ENCODE peak calls at places on chromosomes 6 and 20, in eight cellular contexts. V is endothelial cell; X is transverse colon; M is activated T-cell treated with anti-CD3 and anti-CD28 coated beads, Interleukin-2, amount 50 U/mL, for 72 hours; R is foreskin fibroblast; Z is activated CD4-positive, alpha-beta T cell treated with anti-CD3 and anti-CD28 coated beads for 36 hours; C is GM04503; P is A673. D is an unnamed sample.

GRCh38 chr6:13729891-13730290 is 18.3 kb upstream of the RANBP9 start:
- DNase-seq in V (no peak), X (no peak), M (no peak), R (no peak), Z (no peak), C (peak; percentile 39), P (no peak), D (no peak)

GRCh38 chr6:137731600-137731959 is 135.5 kb upstream of the TNFAIP3 start:
- DNase-seq in V (no peak), X (no peak), M (no peak), R (no peak), Z (no peak), C (no peak), P (no peak), D (no peak)

GRCh38 chr6:158222066-158222465 is 53.9 kb downstream of the GTF2H5 start:
- DNase-seq in V (no peak), X (no peak), M (no peak), R (no peak), Z (no peak), C (no peak), P (peak; percentile 43), D (no peak)

GRCh38 chr6:133951881-133952814 is 876 bp upstream of the TBPL1 start:
- DNase-seq in V (peak; percentile 61), X (peak; percentile 55), M (peak; percentile 30), R (peak; percentile 66), Z (peak; percentile 54), C (peak; percentile 50), P (peak; percentile 69), D (peak; percentile 47)

GRCh38 chr6:55445648-55446204 is 118.5 kb downstream of the GFRAL start:
- DNase-seq in V (peak; percentile 6), X (no peak), M (no peak), R (peak; percentile 14), Z (no peak), C (no peak), P (peak; percentile 56), D (no peak)

GRCh38 chr6:157629220-157629619 is 193.8 kb upstream of the SNX9 start:
- DNase-seq in V (no peak), X (no peak), M (no peak), R (no peak), Z (peak; percentile 20), C (no peak), P (no peak), D (no peak)

GRCh38 chr6:149012040-149012545 is 265.3 kb downstream of the UST start:
- DNase-seq in V (no peak), X (no peak), M (no peak), R (peak; percentile 98), Z (no peak), C (peak; percentile 98), P (peak; percentile 56), D (no peak)

GRCh38 chr20:17633221-17633849 is 48.7 kb downstream of the RRBP1 start:
- DNase-seq in V (no peak), X (no peak), M (no peak), R (no peak), Z (no peak), C (no peak), P (no peak), D (no peak)

GRCh38 chr6:45423111-45423900 is 45.6 kb upstream of the SUPT3H start:
- DNase-seq in V (peak; percentile 50), X (peak; percentile 33), M (peak; percentile 46), R (peak; percentile 42), Z (peak; percentile 62), C (no peak), P (peak; percentile 37), D (no peak)

GRCh38 chr6:136775548-136775947 is 16.7 kb downstream of the MAP3K5 start:
- DNase-seq in V (no peak), X (no peak), M (no peak), R (no peak), Z (no peak), C (peak; percentile 55), P (no peak), D (no peak)

GRCh38 chr6:148358196-148358785 is 15.7 kb downstream of the SASH1 start:
- DNase-seq in V (no peak), X (no peak), M (no peak), R (peak; percentile 37), Z (no peak), C (peak; percentile 52), P (peak; percentile 89), D (no peak)

GRCh38 chr6:33575211-33575610 is 4.9 kb downstream of the BAK1 start:
- DNase-seq in V (no peak), X (no peak), M (no peak), R (no peak), Z (no peak), C (no peak), P (no peak), D (no peak)

GRCh38 chr6:169831450-169832246 is 80.2 kb downstream of the ERMARD start:
- DNase-seq in V (peak; percentile 94), X (peak; percentile 72), M (peak; percentile 69), R (peak; percentile 32), Z (peak; percentile 85), C (peak; percentile 1), P (peak; percentile 90), D (peak; percentile 72)

GRCh38 chr6:80223743-80224212 is 117.3 kb downstream of the BCKDHB start:
- DNase-seq in V (no peak), X (no peak), M (no peak), R (peak; percentile 26), Z (no peak), C (peak; percentile 95), P (no peak), D (no peak)

GRCh38 chr6:3808759-3809514 is 40.2 kb upstream of the FAM50B start:
- DNase-seq in V (no peak), X (peak; percentile 22), M (no peak), R (peak; percentile 93), Z (no peak), C (peak; percentile 73), P (no peak), D (peak; percentile 61)

GRCh38 chr20:38927902-38928578 is 1.8 kb downstream of the FAM83D start:
- DNase-seq in V (no peak), X (peak; percentile 51), M (no peak), R (no peak), Z (no peak), C (no peak), P (no peak), D (peak; percentile 57)

GRCh38 chr6:32692019-32692418 is 25.6 kb upstream of the HLA-DQB1 start:
- DNase-seq in V (peak; percentile 16), X (peak; percentile 54), M (peak; percentile 63), R (no peak), Z (peak; percentile 80), C (no peak), P (peak; percentile 22), D (peak; percentile 84)

GRCh38 chr6:108735991-108736345 is 112.3 kb upstream of the ARMC2 start:
- DNase-seq in V (no peak), X (peak; percentile 49), M (no peak), R (no peak), Z (no peak), C (no peak), P (no peak), D (peak; percentile 91)

GRCh38 chr6:85404497-85405174 is 45.2 kb upstream of the NT5E start:
- DNase-seq in V (no peak), X (peak; percentile 60), M (no peak), R (peak; percentile 96), Z (no peak), C (peak; percentile 88), P (peak; percentile 94), D (peak; percentile 50)

GRCh38 chr6:40244684-40245083 is 310.4 kb upstream of the MOCS1 start:
- DNase-seq in V (no peak), X (no peak), M (no peak), R (no peak), Z (no peak), C (no peak), P (no peak), D (no peak)

GRCh38 chr6:90650041-90650948 is 63.4 kb upstream of the MAP3K7 start:
- DNase-seq in V (no peak), X (no peak), M (no peak), R (no peak), Z (no peak), C (no peak), P (no peak), D (no peak)

GRCh38 chr6:131366223-131366622 is 206.8 kb upstream of the ARG1 start:
- DNase-seq in V (no peak), X (no peak), M (no peak), R (no peak), Z (no peak), C (no peak), P (no peak), D (peak; percentile 28)

GRCh38 chr20:57244221-57244585 is 22.2 kb downstream of the BMP7 start:
- DNase-seq in V (no peak), X (no peak), M (no peak), R (no peak), Z (no peak), C (no peak), P (no peak), D (no peak)